ENCODE peak calls at places on chromosomes 3 and 15, in four cellular contexts. S is non-pigmented ciliary epithelial cell; V is activated naive CD4-positive, alpha-beta T cell treated with anti-CD3 and anti-CD28 coated beads, Interleukin-2, amount 10 ng/mL, durations not matched to agents 7 days and 5 days; F is EH. I is an unnamed sample.

GRCh38 chr3:132180337-132180791 is 136.8 kb upstream of the ACP3 start:
- DNase-seq in S (peak), V (no peak), F (peak), I (peak)

GRCh38 chr3:154018100-154018696 is 103.0 kb upstream of the ARHGEF26 start:
- DNase-seq in S (no peak), V (peak), F (peak), I (peak)

GRCh38 chr15:52960283-52960682 is 170.1 kb upstream of the ONECUT1 start:
- DNase-seq in S (no peak), V (no peak), F (no peak), I (no peak)

GRCh38 chr15:23642413-23643044 is 5.1 kb downstream of the MAGEL2 start:
- DNase-seq in S (peak), V (peak), F (peak), I (peak)

GRCh38 chr3:142912440-142913172 is 23.7 kb upstream of the PCOLCE2 start:
- DNase-seq in S (no peak), V (no peak), F (no peak), I (no peak)

GRCh38 chr3:30510596-30510995 is 95.8 kb upstream of the TGFBR2 start:
- DNase-seq in S (peak), V (no peak), F (no peak), I (no peak)

GRCh38 chr3:123750659-123751420 is 133.3 kb downstream of the MYLK start:
- DNase-seq in S (peak), V (no peak), F (peak), I (no peak)

GRCh38 chr3:43327184-43327950 is 41.0 kb downstream of the SNRK start:
- DNase-seq in S (no peak), V (no peak), F (no peak), I (peak)

GRCh38 chr15:66779331-66780009 is 77.4 kb downstream of the SMAD6 start:
- DNase-seq in S (no peak), V (no peak), F (no peak), I (no peak)

GRCh38 chr3:53780806-53781205 is 65.4 kb downstream of the CHDH start:
- DNase-seq in S (no peak), V (no peak), F (no peak), I (no peak)

GRCh38 chr15:96307856-96308394 is 22.6 kb upstream of the NR2F2 start:
- DNase-seq in S (no peak), V (no peak), F (no peak), I (no peak)

GRCh38 chr3:9036327-9037112 is 73.2 kb upstream of the RAD18 start:
- DNase-seq in S (no peak), V (no peak), F (peak), I (no peak)

GRCh38 chr3:11662392-11662990 is 18.8 kb upstream of the VGLL4 start:
- DNase-seq in S (no peak), V (no peak), F (peak), I (no peak)

GRCh38 chr15:53072077-53072476 is 281.9 kb upstream of the ONECUT1 start:
- DNase-seq in S (peak), V (peak), F (peak), I (peak)

GRCh38 chr3:40456279-40456939 is 730 bp upstream of the RPL14 start:
- DNase-seq in S (no peak), V (no peak), F (no peak), I (no peak)

GRCh38 chr3:25456723-25457122 is 28.7 kb downstream of the RARB start:
- DNase-seq in S (no peak), V (no peak), F (no peak), I (no peak)

GRCh38 chr3:41053220-41053619 is 146.1 kb upstream of the CTNNB1 start:
- DNase-seq in S (no peak), V (no peak), F (no peak), I (no peak)

GRCh38 chr3:188826574-188826973 is 345.2 kb upstream of the TPRG1 start:
- DNase-seq in S (no peak), V (no peak), F (no peak), I (no peak)

GRCh38 chr15:25775317-25775912 is 87.7 kb downstream of the ATP10A start:
- DNase-seq in S (no peak), V (no peak), F (peak), I (no peak)

GRCh38 chr15:73346735-73347312 is 21.9 kb downstream of the HCN4 start:
- DNase-seq in S (no peak), V (peak), F (peak), I (peak)

GRCh38 chr3:107294117-107294516 is 83.1 kb upstream of the CCDC54 start:
- DNase-seq in S (no peak), V (no peak), F (no peak), I (no peak)

GRCh38 chr15:57541805-57542504 is 49.7 kb upstream of the MYZAP start:
- DNase-seq in S (no peak), V (peak), F (peak), I (peak)

GRCh38 chr15:35487417-35487816 is 58.5 kb downstream of the DPH6 start:
- DNase-seq in S (no peak), V (no peak), F (no peak), I (no peak)

GRCh38 chr3:23836536-23837230 is 30.9 kb downstream of the UBE2E1 start:
- DNase-seq in S (no peak), V (no peak), F (no peak), I (no peak)